ENCODE peak calls at places on chromosomes 7 and 10, in five cellular contexts. V is endothelial cell of umbilical vein; Z is activated CD8-positive, alpha-beta T cell treated with anti-CD3 and anti-CD28 coated beads for 36 hours; P is body of pancreas; H is pancreas. T is an unnamed sample.

GRCh38 chr10:105691811-105692210 is 1050.7 kb downstream of the SORCS3 start:
- DNase-seq in H (no peak), Z (no peak), V (no peak), P (peak), T (peak)

GRCh38 chr10:9010931-9011670 is 956.6 kb downstream of the GATA3 start:
- DNase-seq in H (no peak), P (no peak), Z (no peak), V (no peak), T (no peak)

GRCh38 chr10:10798543-10799192 is 219.0 kb upstream of the CELF2 start:
- DNase-seq in P (no peak), V (peak), H (no peak), Z (no peak), T (no peak)

GRCh38 chr10:72435570-72435969 is 80.9 kb upstream of the DNAJB12 start:
- DNase-seq in V (no peak), H (no peak), Z (no peak), P (no peak), T (no peak)

GRCh38 chr7:25180946-25181345 is 47.3 kb downstream of the NPVF start:
- DNase-seq in H (no peak), P (no peak), V (no peak), Z (no peak), T (no peak)

GRCh38 chr7:142001163-142001874 is 5.6 kb downstream of the MGAM start:
- DNase-seq in H (no peak), P (no peak), V (no peak), Z (no peak), T (peak)

GRCh38 chr7:27953361-27953760 is 213.4 kb downstream of the TAX1BP1 start:
- DNase-seq in Z (no peak), V (no peak), H (no peak), P (no peak), T (no peak)

GRCh38 chr10:133276435-133277201 is at the start of gene ADAM8:
- DNase-seq in H (no peak), V (no peak), Z (peak), P (peak), T (no peak)

GRCh38 chr10:109259293-109259692 is 664.0 kb downstream of the XPNPEP1 start:
- DNase-seq in H (no peak), Z (no peak), P (no peak), V (no peak), T (peak)

GRCh38 chr7:93890041-93890463 is 501 bp downstream of the TFPI2 start:
- DNase-seq in P (peak), Z (peak), V (peak), H (peak), T (no peak)

GRCh38 chr10:133126431-133127290 is 33.4 kb upstream of the KNDC1 start:
- DNase-seq in P (no peak), Z (no peak), V (no peak), H (no peak), T (no peak)

GRCh38 chr10:47438857-47439474 is 44.9 kb downstream of the ANXA8 start:
- DNase-seq in P (peak), V (peak), Z (no peak), H (peak), T (peak)

GRCh38 chr10:35300063-35300699 is 36.1 kb upstream of the CCNY start:
- DNase-seq in Z (no peak), H (no peak), P (peak), V (no peak), T (peak)

GRCh38 chr7:105389090-105389650 is 449 bp upstream of the SRPK2 start:
- DNase-seq in P (peak), H (peak), V (peak), Z (peak), T (peak)

GRCh38 chr10:61992059-61992460 is 90.6 kb downstream of the ARID5B start:
- DNase-seq in Z (no peak), V (peak), P (peak), H (no peak), T (peak)

GRCh38 chr7:116836911-116837310 is 25.5 kb upstream of the CAPZA2 start:
- DNase-seq in P (no peak), V (no peak), Z (no peak), H (no peak), T (peak)

GRCh38 chr10:113279262-113279661 is 273.6 kb upstream of the HABP2 start:
- DNase-seq in P (no peak), H (no peak), Z (no peak), V (no peak), T (no peak)

GRCh38 chr10:132030898-132031463 is 34.8 kb upstream of the JAKMIP3 start:
- DNase-seq in Z (no peak), V (no peak), H (no peak), P (no peak), T (no peak)

GRCh38 chr10:22339761-22340361 is 5.4 kb upstream of the SPAG6 start:
- DNase-seq in H (no peak), Z (no peak), V (peak), P (no peak), T (no peak)

GRCh38 chr10:28354552-28354951 is 51.7 kb upstream of the MPP7 start:
- DNase-seq in P (no peak), Z (no peak), H (no peak), V (no peak), T (no peak)

GRCh38 chr10:16777473-16778370 is 39.5 kb downstream of the RSU1 start:
- DNase-seq in H (no peak), Z (peak), P (peak), V (peak), T (peak)

GRCh38 chr7:55508301-55509011 is 63.8 kb downstream of the VOPP1 start:
- DNase-seq in P (no peak), V (no peak), H (no peak), Z (peak), T (no peak)

GRCh38 chr10:118835682-118836326 is 81.0 kb upstream of the CACUL1 start:
- DNase-seq in P (peak), Z (no peak), V (no peak), H (peak), T (peak)

GRCh38 chr10:79347894-79348639 is 798 bp downstream of the PPIF start:
- DNase-seq in P (peak), Z (peak), H (peak), V (peak), T (peak)

GRCh38 chr10:103481974-103482531 is 3.0 kb upstream of the CALHM3 start:
- DNase-seq in P (peak), H (no peak), Z (peak), V (peak), T (peak)

GRCh38 chr10:91617073-91617580 is 15.7 kb downstream of the PPP1R3C start:
- DNase-seq in V (peak), P (no peak), H (no peak), Z (no peak), T (peak)

GRCh38 chr10:42982886-42983594 is 93.8 kb upstream of the RET start:
- DNase-seq in P (no peak), H (no peak), V (no peak), Z (no peak), T (no peak)

GRCh38 chr10:58781873-58782488 is 269.3 kb downstream of the BICC1 start:
- DNase-seq in V (peak), Z (no peak), H (no peak), P (peak), T (peak)

GRCh38 chr10:99793819-99794218 is 11.4 kb downstream of the ABCC2 start:
- DNase-seq in P (no peak), Z (no peak), H (no peak), V (no peak), T (no peak)

GRCh38 chr10:113030453-113030852 is 80.4 kb downstream of the TCF7L2 start:
- DNase-seq in V (no peak), P (no peak), Z (no peak), H (no peak), T (peak)

GRCh38 chr10:122468923-122469781 is 7.8 kb downstream of the HTRA1 start:
- DNase-seq in H (no peak), V (peak), Z (no peak), P (peak), T (peak)

GRCh38 chr7:156889089-156889488 is 3.9 kb downstream of the LMBR1 start:
- DNase-seq in Z (no peak), V (no peak), P (no peak), H (no peak), T (peak)

GRCh38 chr10:72107325-72108003 is 19.1 kb upstream of the SPOCK2 start:
- DNase-seq in V (no peak), H (no peak), Z (peak), P (no peak), T (peak)

GRCh38 chr10:93512565-93512964 is 16.2 kb downstream of the CEP55 start:
- DNase-seq in H (no peak), Z (no peak), V (peak), P (no peak), T (no peak)

GRCh38 chr10:8311526-8312070 is 257.1 kb downstream of the GATA3 start:
- DNase-seq in V (no peak), H (no peak), P (no peak), Z (no peak), T (no peak)

GRCh38 chr10:93059975-93060886 is at the start of gene CYP26C1:
- DNase-seq in Z (no peak), H (no peak), P (no peak), V (no peak), T (no peak)

GRCh38 chr10:48885376-48885775 is 54.3 kb downstream of the LRRC18 start:
- DNase-seq in V (peak), H (no peak), Z (peak), P (no peak), T (peak)
- TF ChIP-seq CTCF in V (peak), H (no peak), Z (no peak), P (no peak), T (peak)

GRCh38 chr10:30973737-30974136 is 57.9 kb downstream of the ZNF438 start:
- DNase-seq in H (no peak), P (no peak), Z (no peak), V (no peak), T (no peak)

GRCh38 chr10:30970760-30971460 is 60.8 kb downstream of the ZNF438 start:
- DNase-seq in V (no peak), P (peak), Z (no peak), H (no peak), T (no peak)

GRCh38 chr10:30974355-30974754 is 57.3 kb downstream of the ZNF438 start:
- DNase-seq in Z (no peak), V (no peak), P (no peak), H (no peak), T (no peak)

GRCh38 chr10:30977385-30977784 is 54.3 kb downstream of the ZNF438 start:
- DNase-seq in P (no peak), Z (no peak), V (no peak), H (no peak), T (no peak)

DNA sequence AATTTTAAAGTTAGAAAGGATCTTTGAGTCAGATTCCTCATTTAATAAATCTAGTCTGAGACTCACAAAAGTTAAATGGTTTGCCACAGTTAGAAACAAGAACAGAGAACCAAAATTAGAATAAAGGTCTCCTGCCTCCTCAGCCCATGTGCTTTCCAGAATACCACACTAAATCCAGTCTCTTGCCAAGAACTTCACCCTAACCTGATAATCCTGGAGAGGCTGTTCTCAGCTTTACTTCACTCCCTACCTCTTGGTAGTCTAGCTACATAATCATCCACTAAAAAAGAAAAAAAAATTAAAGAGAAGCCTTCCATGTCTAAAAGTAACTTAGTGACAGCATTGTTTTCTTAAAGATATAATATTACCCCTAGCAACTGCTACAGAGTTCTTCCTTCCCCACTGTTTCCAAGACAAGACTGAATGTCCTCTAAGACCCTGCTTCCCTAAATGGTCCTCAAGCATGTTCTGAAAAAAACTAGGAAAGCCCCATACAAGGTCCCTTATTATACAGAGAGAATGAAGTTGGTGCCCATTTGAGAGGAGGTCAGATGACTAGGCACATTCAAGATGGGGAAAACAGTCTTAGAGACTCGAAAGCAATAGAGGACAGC is 56.8 kb downstream of the ZNF438 start:
- DNase-seq in H (no peak), P (no peak), Z (no peak), V (no peak), T (no peak)
- TF ChIP-seq CTCF in H (no peak), P (no peak), Z (no peak), V (no peak), T (no peak)

GRCh38 chr7:107461938-107462533 is 7.8 kb upstream of the GPR22 start:
- DNase-seq in P (no peak), H (no peak), V (no peak), Z (no peak), T (no peak)

GRCh38 chr7:107467972-107468371 is 1.9 kb upstream of the GPR22 start:
- DNase-seq in V (no peak), P (no peak), Z (no peak), H (no peak), T (no peak)

GRCh38 chr7:107468824-107469223 is 1.0 kb upstream of the GPR22 start:
- DNase-seq in H (no peak), Z (no peak), V (no peak), P (no peak), T (no peak)

GRCh38 chr7:107464666-107465065 is 5.2 kb upstream of the GPR22 start:
- DNase-seq in V (no peak), H (no peak), Z (no peak), P (no peak), T (no peak)

DNA sequence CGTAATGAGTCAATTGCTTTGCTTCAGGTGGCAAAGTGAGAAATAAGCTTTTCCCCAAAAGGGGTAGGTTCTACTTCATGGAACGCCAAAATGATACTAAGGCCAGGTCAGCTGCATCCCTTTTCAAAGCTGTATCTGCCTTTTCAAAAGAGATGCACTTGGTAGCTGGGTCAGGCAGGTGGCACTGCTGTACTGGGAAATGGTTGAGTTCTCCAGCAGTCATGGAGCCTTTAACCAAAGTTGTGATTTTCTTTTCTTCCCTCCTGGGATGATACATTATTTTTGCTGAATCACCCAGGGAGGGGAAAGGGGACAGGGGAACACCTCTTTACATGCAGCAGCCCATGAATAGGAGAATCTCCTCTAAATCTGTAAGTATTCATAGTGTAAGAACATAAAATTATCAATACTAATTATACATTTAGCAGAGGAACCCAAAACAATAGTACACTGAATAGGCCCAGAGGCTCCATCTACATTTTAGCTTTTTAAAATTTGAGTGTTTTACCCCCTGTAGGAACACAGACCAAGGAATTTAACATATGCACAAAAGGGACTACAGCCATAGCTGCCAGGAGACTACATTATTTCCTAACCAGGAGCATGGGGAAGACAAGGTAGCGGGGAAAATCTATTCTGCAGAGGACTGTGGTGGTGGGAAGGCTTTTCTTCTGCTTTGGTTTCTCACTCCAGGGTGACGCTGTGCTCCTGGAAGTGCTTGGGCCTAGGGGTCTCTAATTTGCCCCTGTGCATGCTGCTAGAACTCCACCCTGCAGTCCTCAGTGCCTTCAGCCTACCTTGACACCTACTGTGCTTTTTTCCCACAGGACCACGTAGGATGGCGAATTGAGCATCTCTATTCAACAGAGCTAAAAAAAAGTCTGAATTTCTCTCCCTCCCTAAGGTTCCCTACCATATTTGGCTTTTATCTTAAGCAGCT is 6.4 kb upstream of the GPR22 start:
- DNase-seq in H (peak), V (peak), P (peak), Z (peak), T (peak)
- TF ChIP-seq CTCF in H (peak), V (peak), P (peak), Z (peak), T (peak)

DNA sequence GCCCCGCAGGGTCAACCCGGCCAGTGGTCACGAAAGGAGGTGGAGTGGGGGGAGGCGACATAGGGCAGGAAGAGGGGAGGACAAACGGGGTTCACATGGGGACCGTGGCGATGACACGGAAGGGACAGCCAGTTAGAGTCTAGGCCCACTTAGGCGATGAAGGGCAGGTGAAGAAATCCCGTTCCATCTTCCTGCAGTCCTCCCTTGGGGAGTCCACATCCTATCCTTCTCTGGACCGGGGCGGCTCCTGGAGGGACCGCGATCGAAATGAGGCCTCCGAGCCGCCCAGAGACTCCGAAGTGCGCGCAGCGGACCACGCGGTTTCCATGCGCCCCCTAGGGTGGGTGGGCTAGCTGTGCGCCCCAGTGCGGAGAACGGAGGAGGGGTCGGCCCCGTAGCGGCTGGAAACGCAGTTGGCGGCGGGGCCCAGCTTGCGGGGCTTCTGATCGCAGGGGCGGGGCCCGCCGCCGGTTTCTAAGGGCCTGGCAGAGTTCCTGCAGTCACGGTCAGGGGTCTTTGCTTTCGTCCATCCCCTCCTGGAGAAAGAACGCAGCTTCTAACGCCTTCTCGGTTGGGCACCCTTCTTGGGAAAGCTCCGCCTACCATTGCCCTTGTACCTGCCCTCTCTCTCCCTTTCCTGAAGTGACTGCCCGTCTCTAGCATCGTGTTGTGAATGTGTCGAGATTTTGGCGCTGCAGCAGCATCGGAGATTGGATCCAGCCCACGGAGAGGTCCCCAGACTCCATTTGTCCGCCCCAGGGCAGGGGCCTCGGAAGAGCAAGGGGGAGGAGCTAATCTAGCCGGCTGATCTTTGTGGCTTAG is 17.9 kb upstream of the TMEM225B start:
- DNase-seq in P (peak), H (no peak), Z (peak), V (peak), T (no peak)
- TF ChIP-seq CTCF in P (no peak), H (no peak), Z (peak), V (peak), T (no peak)

GRCh38 chr10:124875596-124875995 is 66.3 kb upstream of the ZRANB1 start:
- DNase-seq in P (no peak), Z (no peak), V (peak), H (no peak), T (peak)
- TF ChIP-seq CTCF in P (no peak), Z (no peak), V (no peak), H (no peak), T (peak)

T was measured in MCF 10A.